ENCODE peak calls at places on chromosomes 11 and 22, in ten cellular contexts. W is HEK293T; V is AML-193; O is stimulated activated CD4-positive, alpha-beta T cell treated with anti-CD3 and anti-CD28 coated beads, Interleukin-2, amount 100 ng/mL, for 24 hours; Y is SK-MEL-5; G is bronchial epithelial cell; Q is posterior cingulate gyrus; M is NCI-H1092; S is dermis microvascular lymphatic vessel endothelial cell; P is stromal cell of bone marrow. L is an unnamed sample.

GRCh38 chr11:117839936-117840813 is 15.6 kb upstream of the FXYD2 start:
- DNase-seq in V (no peak), Q (peak; percentile 59), P (no peak), G (no peak), S (no peak), O (peak; percentile 8), W (no peak), M (no peak), Y (no peak), L (no peak)

GRCh38 chr22:36010913-36011312 is 17.7 kb downstream of the RBFOX2 start:
- DNase-seq in Y (no peak), Q (no peak), M (no peak), P (peak; percentile 56), O (no peak), V (no peak), W (no peak), S (peak; percentile 23), G (peak; percentile 75), L (no peak)

GRCh38 chr11:88301478-88302140 is 35.9 kb downstream of the CTSC start:
- DNase-seq in O (no peak), V (no peak), Q (no peak), P (no peak), Y (no peak), S (no peak), W (no peak), M (no peak), G (no peak), L (no peak)

GRCh38 chr22:38870791-38871359 is 1.1 kb downstream of the CBX6 start:
- DNase-seq in G (no peak), P (no peak), Y (no peak), S (no peak), W (no peak), O (peak; percentile 27), Q (no peak), M (no peak), V (no peak), L (no peak)

GRCh38 chr22:30036656-30037055 is 43.6 kb upstream of the HORMAD2 start:
- DNase-seq in O (no peak), Y (no peak), Q (no peak), G (peak; percentile 50), M (no peak), V (no peak), P (no peak), W (no peak), S (no peak), L (no peak)

GRCh38 chr22:32327066-32327465 is 30.6 kb upstream of the RFPL3 start:
- DNase-seq in Q (no peak), P (no peak), W (no peak), S (no peak), G (peak; percentile 22), V (no peak), M (no peak), O (no peak), Y (no peak), L (no peak)

GRCh38 chr22:30680998-30681770 is 13.5 kb upstream of the OSBP2 start:
- DNase-seq in P (no peak), O (no peak), G (no peak), S (no peak), M (no peak), V (no peak), W (no peak), Q (peak; percentile 88), Y (no peak), L (no peak)

GRCh38 chr11:70536051-70536877 is 137.9 kb downstream of the CTTN start:
- DNase-seq in V (no peak), S (no peak), W (no peak), M (no peak), Q (peak; percentile 80), G (no peak), P (no peak), O (no peak), Y (no peak), L (no peak)

GRCh38 chr11:106986261-106986660 is 32.0 kb downstream of the GUCY1A2 start:
- DNase-seq in P (peak; percentile 47), Y (no peak), Q (no peak), W (peak; percentile 11), S (no peak), G (peak; percentile 19), O (no peak), V (no peak), M (no peak), L (no peak)

GRCh38 chr11:113273720-113274119 is 40.7 kb upstream of the TTC12 start:
- DNase-seq in O (no peak), Q (no peak), V (no peak), M (no peak), Y (no peak), S (no peak), G (no peak), W (no peak), P (no peak), L (no peak)

GRCh38 chr11:126696976-126697375 is 303.6 kb downstream of the KIRREL3 start:
- DNase-seq in M (no peak), Q (no peak), O (no peak), V (no peak), S (no peak), Y (no peak), P (no peak), W (no peak), G (no peak), L (no peak)

GRCh38 chr11:14643697-14644395 is at the start of gene PDE3B:
- DNase-seq in P (no peak), G (peak; percentile 7), V (peak; percentile 41), Y (peak; percentile 81), W (peak; percentile 88), M (peak; percentile 64), O (peak; percentile 74), S (no peak), Q (peak; percentile 95), L (peak; percentile 91)

GRCh38 chr11:94139421-94139820 is 10.8 kb downstream of the PANX1 start:
- DNase-seq in Q (no peak), M (no peak), V (no peak), S (no peak), Y (no peak), G (no peak), P (no peak), W (no peak), O (no peak), L (no peak)

GRCh38 chr22:47219789-47220188 is 457.3 kb downstream of the TBC1D22A start:
- DNase-seq in V (no peak), Y (no peak), Q (no peak), P (no peak), W (no peak), S (no peak), M (no peak), G (no peak), O (no peak), L (no peak)

GRCh38 chr11:73312806-73313403 is 4.8 kb downstream of the ARHGEF17 start:
- DNase-seq in W (no peak), O (no peak), Y (no peak), V (no peak), S (no peak), P (peak; percentile 64), G (no peak), M (no peak), Q (no peak), L (no peak)

GRCh38 chr22:17501679-17502285 is 61.5 kb upstream of the SLC25A18 start:
- DNase-seq in G (peak; percentile 65), Q (no peak), S (no peak), P (peak; percentile 45), O (peak; percentile 19), W (peak; percentile 68), V (peak; percentile 57), Y (peak; percentile 89), M (peak; percentile 35), L (peak; percentile 80)

GRCh38 chr22:37314315-37315046 is 32.2 kb downstream of the CYTH4 start:
- DNase-seq in W (no peak), V (no peak), G (no peak), S (no peak), M (no peak), Y (no peak), P (no peak), Q (no peak), O (no peak), L (no peak)

GRCh38 chr11:122741613-122742012 is 86.1 kb downstream of the UBASH3B start:
- DNase-seq in S (no peak), Q (no peak), W (no peak), Y (no peak), P (peak; percentile 47), O (no peak), G (no peak), V (peak; percentile 22), M (no peak), L (no peak)

GRCh38 chr11:86610559-86611341 is 61.7 kb downstream of the ME3 start:
- DNase-seq in W (no peak), O (no peak), Y (no peak), Q (no peak), S (no peak), V (no peak), M (no peak), P (no peak), G (no peak), L (no peak)

GRCh38 chr11:34475656-34476055 is 36.9 kb downstream of the CAT start:
- DNase-seq in V (no peak), Y (no peak), Q (no peak), W (no peak), P (no peak), M (no peak), G (no peak), S (no peak), O (no peak), L (no peak)

GRCh38 chr11:36376315-36376887 is 80.3 kb downstream of the PRR5L start:
- DNase-seq in V (peak; percentile 18), Y (peak; percentile 8), S (no peak), G (no peak), W (peak; percentile 11), P (no peak), M (no peak), O (no peak), Q (no peak), L (no peak)

GRCh38 chr22:48444320-48445112 is 1383.2 kb downstream of the BRD1 start:
- DNase-seq in Y (no peak), M (no peak), Q (peak; percentile 70), G (no peak), O (no peak), S (no peak), W (no peak), P (no peak), V (no peak), L (peak; percentile 59)

GRCh38 chr22:28952857-28953256 is 69.5 kb downstream of the ZNRF3 start:
- DNase-seq in G (no peak), Q (no peak), O (no peak), W (no peak), Y (no peak), M (no peak), S (no peak), V (no peak), P (no peak), L (no peak)

GRCh38 chr11:82980292-82980691 is 78.8 kb downstream of the DDIAS start:
- DNase-seq in Y (no peak), W (no peak), V (no peak), S (peak; percentile 61), M (no peak), G (peak; percentile 94), P (peak; percentile 36), Q (no peak), O (no peak), L (no peak)

GRCh38 chr22:31872209-31872608 is 72.1 kb upstream of the YWHAH start:
- DNase-seq in O (no peak), M (no peak), Y (peak; percentile 67), P (no peak), W (no peak), G (no peak), S (peak; percentile 25), Q (peak; percentile 29), V (peak; percentile 3), L (no peak)

GRCh38 chr11:126601136-126601535 is 245.7 kb downstream of the ST3GAL4 start:
- DNase-seq in M (no peak), P (no peak), V (no peak), S (no peak), Y (no peak), W (no peak), G (no peak), Q (peak; percentile 52), O (no peak), L (no peak)

GRCh38 chr11:74672332-74672955 is 58.8 kb downstream of the CHRDL2 start:
- DNase-seq in Q (peak; percentile 68), S (no peak), V (no peak), P (no peak), M (no peak), O (no peak), Y (no peak), W (no peak), G (peak; percentile 25), L (no peak)

GRCh38 chr11:23399995-23400394 is 539.7 kb upstream of the CCDC179 start:
- DNase-seq in Q (peak; percentile 77), V (no peak), S (no peak), O (no peak), M (no peak), P (no peak), Y (no peak), G (no peak), W (no peak), L (no peak)